ENCODE peak calls at places on chromosomes 5 and 9, in seven cellular contexts. V is astrocyte, H is D721Med, Y is omental fat pad, A is cardiac fibroblast, T is stomach, D is lower lobe of right lung. B is an unnamed sample.

GRCh38 chr9:91771027-91771426 is 179.0 kb downstream of the ROR2 start:
- DNase-seq in A (peak), Y (no peak), H (no peak), T (no peak), V (peak), D (no peak), B (no peak)

GRCh38 chr9:86589273-86589672 is 235.1 kb upstream of the TUT7 start:
- DNase-seq in A (no peak), H (no peak), V (no peak), Y (no peak), D (no peak), T (no peak), B (no peak)

GRCh38 chr9:76371901-76372300 is 22.3 kb downstream of the RFK start:
- DNase-seq in V (peak), D (no peak), T (no peak), Y (no peak), H (no peak), A (peak), B (no peak)

GRCh38 chr5:14627270-14627669 is 37.2 kb upstream of the OTULIN start:
- DNase-seq in V (no peak), A (no peak), Y (no peak), T (no peak), H (no peak), D (no peak), B (no peak)

GRCh38 chr5:141319699-141320098 is 885 bp downstream of the TAF7 start:
- DNase-seq in D (no peak), T (no peak), Y (no peak), H (no peak), V (no peak), A (no peak), B (no peak)

GRCh38 chr5:149367249-149367971 is 9.6 kb downstream of the PCYOX1L start:
- DNase-seq in Y (no peak), V (peak), T (peak), A (peak), H (peak), D (no peak), B (peak)

GRCh38 chr9:83204047-83204446 is 141.1 kb upstream of the RASEF start:
- DNase-seq in Y (no peak), T (no peak), D (no peak), H (no peak), V (no peak), A (no peak), B (no peak)

GRCh38 chr5:174876-175465 is 16.3 kb upstream of the LRRC14B start:
- DNase-seq in D (no peak), H (no peak), V (no peak), T (no peak), A (no peak), Y (no peak), B (no peak)

GRCh38 chr9:28927711-28928110 is 1354.4 kb upstream of the C9orf72 start:
- DNase-seq in Y (no peak), D (no peak), T (no peak), A (no peak), H (no peak), V (no peak), B (no peak)

GRCh38 chr9:125495137-125496119 is 211.6 kb downstream of the MAPKAP1 start:
- DNase-seq in H (no peak), D (no peak), A (no peak), V (no peak), T (no peak), Y (no peak), B (no peak)

GRCh38 chr5:168101352-168101751 is 190.1 kb upstream of the WWC1 start:
- DNase-seq in Y (no peak), H (no peak), A (no peak), T (no peak), D (no peak), V (no peak), B (no peak)

GRCh38 chr9:18260527-18260926 is 213.4 kb upstream of the ADAMTSL1 start:
- DNase-seq in D (no peak), T (no peak), A (peak), V (peak), Y (no peak), H (no peak), B (no peak)

GRCh38 chr5:6302684-6303083 is 75.7 kb downstream of the MED10 start:
- DNase-seq in T (no peak), H (no peak), V (no peak), A (no peak), D (no peak), Y (no peak), B (no peak)

GRCh38 chr5:68134033-68134668 is 81.4 kb upstream of the PIK3R1 start:
- DNase-seq in Y (no peak), A (peak), H (no peak), D (no peak), T (no peak), V (no peak), B (peak)

GRCh38 chr5:72467987-72468386 is 39.2 kb downstream of the ZNF366 start:
- DNase-seq in V (peak), H (no peak), D (no peak), T (no peak), Y (no peak), A (peak), B (no peak)

GRCh38 chr5:60161340-60161934 is 267.9 kb upstream of the PDE4D start:
- DNase-seq in H (no peak), T (no peak), D (no peak), Y (no peak), V (peak), A (peak), B (no peak)

GRCh38 chr5:135141303-135142268 is 107.6 kb upstream of the PITX1 start:
- DNase-seq in T (peak), D (no peak), A (no peak), V (peak), H (no peak), Y (no peak), B (no peak)

GRCh38 chr5:160463775-160464465 is 42.3 kb downstream of the PTTG1 start:
- DNase-seq in A (peak), V (peak), T (no peak), Y (no peak), D (no peak), H (no peak), B (no peak)

GRCh38 chr9:27407966-27408365 is 111.0 kb upstream of the EQTN start:
- DNase-seq in H (no peak), V (peak), Y (no peak), A (peak), T (no peak), D (no peak), B (no peak)

GRCh38 chr9:121839726-121840500 is 188.5 kb downstream of the DAB2IP start:
- DNase-seq in H (no peak), Y (no peak), A (no peak), D (no peak), T (no peak), V (no peak), B (peak)

GRCh38 chr5:106152569-106152968 is 1518.2 kb downstream of the EFNA5 start:
- DNase-seq in D (no peak), A (no peak), H (no peak), T (no peak), V (no peak), Y (no peak), B (no peak)

GRCh38 chr9:105359899-105360298 is 87.9 kb upstream of the FSD1L start:
- DNase-seq in A (peak), H (no peak), Y (no peak), T (no peak), V (peak), D (no peak), B (no peak)

GRCh38 chr9:93968451-93969327 is 13.5 kb upstream of the BARX1 start:
- DNase-seq in H (no peak), A (no peak), T (no peak), V (peak), Y (no peak), D (no peak), B (no peak)